ENCODE peak calls at places on chromosomes 1 and 21, in six cellular contexts. F, D, U, V, Z and X are unnamed samples.

GRCh38 chr1:203367051-203367450 is 16.1 kb upstream of the FMOD start:
- DNase-seq in Z (peak; percentile 77), F (peak; percentile 49), V (no peak), D (no peak), U (no peak), X (no peak)

GRCh38 chr1:14970115-14970798 is 183.3 kb upstream of the TMEM51 start:
- DNase-seq in V (peak; percentile 39), D (no peak), U (peak; percentile 93), F (peak; percentile 67), Z (peak; percentile 51), X (no peak)

GRCh38 chr1:63063367-63063766 is 259.0 kb upstream of the FOXD3 start:
- DNase-seq in Z (no peak), F (no peak), V (no peak), D (no peak), U (no peak), X (no peak)

GRCh38 chr1:241627453-241628329 is 12.5 kb downstream of the CHML start:
- DNase-seq in U (no peak), V (peak; percentile 72), Z (no peak), F (no peak), D (peak; percentile 76), X (no peak)

GRCh38 chr1:32991819-32992488 is 27.3 kb upstream of the RNF19B start:
- DNase-seq in F (no peak), D (no peak), V (no peak), U (no peak), Z (no peak), X (no peak)

GRCh38 chr1:89635825-89636815 is 3.2 kb downstream of the LRRC8C start:
- DNase-seq in V (peak; percentile 91), D (no peak), U (no peak), Z (no peak), F (no peak), X (no peak)

GRCh38 chr1:38115251-38115650 is 68.7 kb upstream of the POU3F1 start:
- DNase-seq in F (no peak), Z (no peak), D (no peak), U (no peak), V (no peak), X (no peak)

GRCh38 chr1:236058141-236058626 is 6.7 kb downstream of the NID1 start:
- DNase-seq in U (no peak), Z (no peak), V (peak; percentile 10), D (no peak), F (no peak), X (no peak)

GRCh38 chr1:81617308-81618027 is 183.3 kb upstream of the ADGRL2 start:
- DNase-seq in Z (no peak), F (no peak), U (no peak), V (no peak), D (no peak), X (no peak)

GRCh38 chr21:42102063-42102462 is 30.9 kb downstream of the UMODL1 start:
- DNase-seq in F (no peak), Z (no peak), D (peak; percentile 34), V (no peak), U (no peak), X (no peak)

GRCh38 chr1:218679988-218680743 is 335.0 kb downstream of the TGFB2 start:
- DNase-seq in F (no peak), D (no peak), U (no peak), V (no peak), Z (no peak), X (no peak)

GRCh38 chr1:230247921-230248778 is 178.0 kb downstream of the PGBD5 start:
- DNase-seq in D (no peak), V (no peak), U (no peak), Z (no peak), F (no peak), X (no peak)

GRCh38 chr1:28291711-28292110 is 32.4 kb downstream of the SESN2 start:
- DNase-seq in V (no peak), F (no peak), U (no peak), D (no peak), Z (no peak), X (no peak)

GRCh38 chr1:25642710-25643109 is 26.1 kb downstream of the MAN1C1 start:
- DNase-seq in F (no peak), V (peak; percentile 69), D (peak; percentile 12), Z (peak; percentile 44), U (no peak), X (no peak)

GRCh38 chr1:15046487-15047165 is 106.9 kb upstream of the TMEM51 start:
- DNase-seq in V (peak; percentile 59), U (peak; percentile 76), Z (peak; percentile 70), F (peak; percentile 78), D (peak; percentile 76), X (peak; percentile 30)

GRCh38 chr1:222106369-222106768 is 364.5 kb upstream of the DUSP10 start:
- DNase-seq in Z (no peak), U (no peak), F (no peak), D (no peak), V (no peak), X (no peak)

GRCh38 chr1:33736496-33736895 is 127.4 kb upstream of the HMGB4 start:
- DNase-seq in F (no peak), U (no peak), V (no peak), D (no peak), Z (no peak), X (no peak)

GRCh38 chr1:205700865-205701401 is 20.6 kb upstream of the SLC45A3 start:
- DNase-seq in D (no peak), Z (no peak), U (no peak), V (peak; percentile 90), F (peak; percentile 29), X (no peak)

GRCh38 chr1:36941579-36941978 is 92.7 kb downstream of the GRIK3 start:
- DNase-seq in V (no peak), Z (no peak), D (no peak), U (no peak), F (no peak), X (no peak)

GRCh38 chr1:206685256-206685748 is 597 bp downstream of the MAPKAPK2 start:
- DNase-seq in Z (no peak), U (no peak), V (peak; percentile 22), D (no peak), F (no peak), X (no peak)

GRCh38 chr1:16644179-16645043 is 22.3 kb downstream of the RNU1-3 start:
- DNase-seq in F (peak; percentile 92), D (peak; percentile 94), U (peak; percentile 97), Z (peak; percentile 99), V (peak; percentile 99), X (no peak)

GRCh38 chr1:51784997-51785421 is 93.5 kb downstream of the NRDC start:
- DNase-seq in D (no peak), F (no peak), U (no peak), V (no peak), Z (no peak), X (no peak)

GRCh38 chr1:47558601-47559593 is 121.1 kb downstream of the FOXD2 start:
- DNase-seq in F (no peak), U (no peak), Z (peak; percentile 87), V (peak; percentile 34), D (no peak), X (peak; percentile 87)

GRCh38 chr1:6003568-6004411 is 11.6 kb upstream of the NPHP4 start:
- DNase-seq in D (no peak), F (peak; percentile 25), Z (no peak), V (no peak), U (peak; percentile 29), X (no peak)

GRCh38 chr1:11052839-11053757 is 6.1 kb upstream of the MASP2 start:
- DNase-seq in Z (no peak), V (no peak), F (no peak), U (no peak), D (no peak), X (no peak)

GRCh38 chr1:214753236-214753852 is 150.3 kb downstream of the CENPF start:
- DNase-seq in Z (no peak), D (no peak), F (no peak), V (peak; percentile 31), U (no peak), X (no peak)

DNA sequence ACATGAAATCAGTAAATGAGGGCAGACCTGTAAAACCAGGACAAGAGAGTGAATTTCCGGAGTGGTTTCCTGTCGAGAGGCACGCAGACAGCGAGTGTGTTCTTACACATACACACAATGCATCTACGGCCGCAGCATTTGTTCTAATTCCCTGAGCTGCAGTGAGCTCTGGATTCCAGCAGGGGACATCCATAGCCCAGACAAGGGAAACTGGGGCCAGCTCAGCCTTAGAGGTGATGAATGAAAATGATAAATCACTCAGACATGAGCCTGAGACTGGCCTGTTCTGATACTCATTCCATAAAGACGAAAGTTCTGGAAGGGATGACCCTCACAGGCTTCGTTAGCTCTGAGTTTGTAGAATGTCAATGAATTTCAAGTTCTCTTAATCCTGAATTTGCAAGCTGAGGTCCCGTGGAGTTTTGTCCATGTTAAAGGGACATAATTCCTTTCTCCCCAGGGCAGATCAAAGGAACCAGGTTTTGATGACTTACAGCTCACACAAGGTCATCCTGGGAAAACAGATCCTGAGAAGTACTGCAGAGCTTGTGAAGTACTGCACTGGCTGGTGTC is 207.9 kb upstream of the C1orf87 start:
- DNase-seq in U (peak; percentile 74), Z (peak; percentile 69), D (peak; percentile 55), F (peak; percentile 76), V (peak; percentile 92), X (peak; percentile 67)
- TF ChIP-seq CTCF in U (peak; percentile 90), Z (peak; percentile 76), D (peak; percentile 99), F (peak; percentile 94), V (peak; percentile 98), X (peak; percentile 99)

GRCh38 chr1:228987736-228988506 is 252.6 kb downstream of the RHOU start:
- DNase-seq in U (peak; percentile 39), V (no peak), Z (no peak), D (no peak), F (no peak), X (no peak)

GRCh38 chr1:228985661-228986060 is 250.4 kb downstream of the RHOU start:
- DNase-seq in U (peak; percentile 47), D (no peak), F (no peak), Z (no peak), V (no peak), X (no peak)

GRCh38 chr1:228984107-228984506 is 248.8 kb downstream of the RHOU start:
- DNase-seq in F (no peak), U (peak; percentile 6), D (no peak), V (no peak), Z (no peak), X (no peak)

GRCh38 chr1:228984646-228985631 is 249.7 kb downstream of the RHOU start:
- DNase-seq in Z (no peak), V (no peak), U (peak; percentile 60), D (no peak), F (no peak), X (no peak)

GRCh38 chr1:228986093-228986904 is 251.0 kb downstream of the RHOU start:
- DNase-seq in V (no peak), U (peak; percentile 89), Z (peak; percentile 83), F (peak; percentile 76), D (peak; percentile 41), X (peak; percentile 49)
- TF ChIP-seq CTCF in V (no peak), U (no peak), Z (no peak), F (no peak), D (no peak), X (no peak)

DNA sequence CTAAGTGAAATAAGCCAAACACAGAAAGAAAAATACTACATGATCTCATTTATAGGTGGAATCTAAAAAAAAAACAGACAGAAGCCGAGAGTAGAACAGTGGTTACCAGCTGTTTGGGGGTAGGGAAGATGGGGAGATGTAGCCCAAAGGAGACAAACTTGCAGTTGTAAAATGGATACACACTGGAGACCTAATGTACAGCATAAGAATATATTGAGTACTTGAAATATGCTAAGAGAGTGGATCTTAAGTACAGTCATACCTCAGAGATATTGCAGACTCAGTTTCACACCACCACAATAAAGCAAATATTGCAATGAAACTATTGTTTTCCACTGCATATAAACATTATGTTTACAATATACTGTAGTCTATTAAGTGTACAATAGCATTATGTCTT is 316.7 kb downstream of the LRRC40 start:
- DNase-seq in F (no peak), Z (no peak), V (no peak), U (no peak), D (no peak), X (no peak)
- TF ChIP-seq CTCF in F (no peak), Z (no peak), V (no peak), U (no peak), D (no peak), X (no peak)

GRCh38 chr1:79497193-79497773 is 490.8 kb upstream of the ADGRL4 start:
- DNase-seq in Z (no peak), U (no peak), V (peak; percentile 49), D (peak; percentile 19), F (no peak), X (peak; percentile 11)
- TF ChIP-seq CTCF in Z (peak; percentile 52), U (peak; percentile 74), V (peak; percentile 77), D (peak; percentile 94), F (peak; percentile 77), X (peak; percentile 91)